ENCODE peak calls at places on chromosomes 16 and 17, in eight cellular contexts. K, D, W, O, U, B, N and V are unnamed samples.

GRCh38 chr17:79737922-79738578 is 7.3 kb downstream of the ENPP7 start:
- DNase-seq in K (no peak), W (no peak), N (no peak), U (no peak), O (no peak), B (no peak), D (no peak), V (no peak)

GRCh38 chr17:63279498-63280230 is 166.4 kb downstream of the CYB561 start:
- DNase-seq in U (peak), W (no peak), O (no peak), D (no peak), K (peak), N (no peak), B (no peak), V (no peak)

GRCh38 chr17:39002991-39003715 is 36.0 kb upstream of the FBXO47 start:
- DNase-seq in W (peak), D (no peak), O (no peak), B (peak), U (peak), K (peak), N (peak), V (peak)

GRCh38 chr16:11258553-11259287 is 2.7 kb upstream of the SOCS1 start:
- DNase-seq in U (peak), D (no peak), K (peak), W (no peak), B (no peak), O (peak), N (peak), V (peak)

GRCh38 chr16:53080345-53081031 is 25.7 kb downstream of the CHD9 start:
- DNase-seq in O (no peak), D (no peak), W (no peak), N (no peak), U (peak), B (no peak), K (peak), V (no peak)

GRCh38 chr17:36849871-36850348 is 87.4 kb upstream of the LHX1 start:
- DNase-seq in B (peak), N (no peak), K (peak), O (no peak), W (no peak), U (peak), D (no peak), V (peak)

GRCh38 chr17:76119409-76120371 is 16.1 kb upstream of the EXOC7 start:
- DNase-seq in N (peak), U (no peak), D (no peak), W (no peak), K (no peak), B (no peak), O (no peak), V (no peak)

GRCh38 chr17:13941781-13942180 is 127.5 kb upstream of the COX10 start:
- DNase-seq in O (no peak), D (no peak), K (no peak), U (no peak), N (no peak), B (no peak), W (no peak), V (no peak)

GRCh38 chr17:7281074-7281952 is at the start of gene SLC2A4:
- DNase-seq in W (peak), K (peak), N (peak), B (peak), U (peak), O (peak), D (peak), V (peak)

GRCh38 chr17:62809656-62810055 is 1.5 kb upstream of the MARCHF10 start:
- DNase-seq in N (no peak), U (no peak), D (no peak), K (peak), B (no peak), O (no peak), W (no peak), V (no peak)

GRCh38 chr16:49986351-49987124 is 38.5 kb upstream of the CNEP1R1 start:
- DNase-seq in N (no peak), B (no peak), U (peak), W (no peak), O (no peak), K (peak), D (no peak), V (peak)

GRCh38 chr17:70254735-70255460 is 85.6 kb downstream of the KCNJ2 start:
- DNase-seq in O (no peak), W (no peak), B (no peak), U (peak), N (no peak), D (no peak), K (peak), V (no peak)

GRCh38 chr17:71084219-71084618 is 914.9 kb downstream of the KCNJ2 start:
- DNase-seq in U (peak), B (peak), W (no peak), O (no peak), K (peak), D (peak), N (peak), V (no peak)

GRCh38 chr16:72987480-72987901 is 60.4 kb downstream of the ZFHX3 start:
- DNase-seq in B (no peak), N (no peak), D (no peak), U (no peak), W (no peak), O (no peak), K (no peak), V (no peak)

GRCh38 chr16:20388854-20389253 is 15.7 kb downstream of the PDILT start:
- DNase-seq in O (no peak), K (no peak), B (no peak), U (no peak), N (no peak), D (no peak), W (no peak), V (no peak)

GRCh38 chr16:23452572-23453337 is at the start of gene COG7:
- DNase-seq in B (peak), K (peak), O (peak), W (peak), D (peak), U (peak), N (peak), V (peak)

GRCh38 chr16:77618951-77619350 is 103.4 kb upstream of the NUDT7 start:
- DNase-seq in K (no peak), O (no peak), B (no peak), W (no peak), N (no peak), D (no peak), U (no peak), V (no peak)

GRCh38 chr17:70313031-70313430 is 143.7 kb downstream of the KCNJ2 start:
- DNase-seq in O (no peak), W (no peak), D (no peak), B (no peak), K (peak), U (peak), N (no peak), V (no peak)

GRCh38 chr17:82282239-82283207 is 9.0 kb upstream of the CSNK1D start:
- DNase-seq in W (peak), D (no peak), B (no peak), U (no peak), O (no peak), K (no peak), N (no peak), V (no peak)

GRCh38 chr17:30130121-30130520 is 13.5 kb downstream of the NSRP1 start:
- DNase-seq in W (no peak), D (no peak), N (no peak), K (no peak), O (no peak), B (no peak), U (no peak), V (no peak)

GRCh38 chr16:90057738-90058173 is 19.4 kb downstream of the PRDM7 start:
- DNase-seq in W (no peak), O (no peak), K (peak), N (no peak), U (peak), B (peak), D (no peak), V (no peak)

GRCh38 chr17:42402121-42402516 is 13.9 kb upstream of the STAT3 start:
- DNase-seq in W (no peak), B (no peak), K (no peak), D (no peak), O (no peak), U (no peak), N (no peak), V (peak)

GRCh38 chr16:50709061-50709695 is 15.8 kb downstream of the NOD2 start:
- DNase-seq in B (peak), K (no peak), N (no peak), O (no peak), D (no peak), W (no peak), U (no peak), V (no peak)

GRCh38 chr17:16662936-16663335 is 9.3 kb upstream of the ZNF624 start:
- DNase-seq in U (no peak), K (peak), B (no peak), D (no peak), O (no peak), W (no peak), N (no peak), V (no peak)

GRCh38 chr17:70636517-70637133 is 467.3 kb downstream of the KCNJ2 start:
- DNase-seq in K (peak), N (no peak), D (no peak), U (peak), W (no peak), B (peak), O (no peak), V (no peak)

GRCh38 chr17:79619636-79620206 is 8.9 kb upstream of the RBFOX3 start:
- DNase-seq in K (no peak), W (peak), U (no peak), O (no peak), N (peak), D (no peak), B (no peak), V (peak)

GRCh38 chr16:31082368-31083045 is 6.2 kb downstream of the PRSS53 start:
- DNase-seq in U (no peak), B (no peak), N (no peak), W (no peak), D (no peak), K (no peak), O (no peak), V (no peak)

GRCh38 chr16:56936950-56937349 is 5.0 kb downstream of the HERPUD1 start:
- DNase-seq in O (no peak), U (no peak), N (no peak), K (no peak), D (no peak), B (no peak), W (no peak), V (no peak)

GRCh38 chr17:41065829-41066624 is at the start of gene KRTAP2-4:
- DNase-seq in O (no peak), W (no peak), U (peak), K (peak), D (no peak), B (peak), N (no peak), V (no peak)

GRCh38 chr16:5176505-5176904 is 78.9 kb upstream of the EEF2KMT start:
- DNase-seq in W (no peak), K (no peak), N (no peak), B (peak), U (no peak), D (no peak), O (no peak), V (no peak)

GRCh38 chr17:19387921-19388521 is 1.0 kb upstream of the MFAP4 start:
- DNase-seq in K (peak), U (peak), O (no peak), B (no peak), D (no peak), W (no peak), N (no peak), V (no peak)

GRCh38 chr17:19386276-19386863 is 620 bp downstream of the MFAP4 start:
- DNase-seq in O (no peak), D (no peak), U (peak), B (peak), W (peak), K (peak), N (peak), V (peak)

GRCh38 chr17:19388791-19389190 is 1.8 kb upstream of the MFAP4 start:
- DNase-seq in K (no peak), W (no peak), U (no peak), N (no peak), O (no peak), D (no peak), B (no peak), V (peak)

GRCh38 chr17:19389386-19389785 is 2.4 kb upstream of the MFAP4 start:
- DNase-seq in O (no peak), W (no peak), N (no peak), D (no peak), U (no peak), B (no peak), K (peak), V (no peak)

DNA sequence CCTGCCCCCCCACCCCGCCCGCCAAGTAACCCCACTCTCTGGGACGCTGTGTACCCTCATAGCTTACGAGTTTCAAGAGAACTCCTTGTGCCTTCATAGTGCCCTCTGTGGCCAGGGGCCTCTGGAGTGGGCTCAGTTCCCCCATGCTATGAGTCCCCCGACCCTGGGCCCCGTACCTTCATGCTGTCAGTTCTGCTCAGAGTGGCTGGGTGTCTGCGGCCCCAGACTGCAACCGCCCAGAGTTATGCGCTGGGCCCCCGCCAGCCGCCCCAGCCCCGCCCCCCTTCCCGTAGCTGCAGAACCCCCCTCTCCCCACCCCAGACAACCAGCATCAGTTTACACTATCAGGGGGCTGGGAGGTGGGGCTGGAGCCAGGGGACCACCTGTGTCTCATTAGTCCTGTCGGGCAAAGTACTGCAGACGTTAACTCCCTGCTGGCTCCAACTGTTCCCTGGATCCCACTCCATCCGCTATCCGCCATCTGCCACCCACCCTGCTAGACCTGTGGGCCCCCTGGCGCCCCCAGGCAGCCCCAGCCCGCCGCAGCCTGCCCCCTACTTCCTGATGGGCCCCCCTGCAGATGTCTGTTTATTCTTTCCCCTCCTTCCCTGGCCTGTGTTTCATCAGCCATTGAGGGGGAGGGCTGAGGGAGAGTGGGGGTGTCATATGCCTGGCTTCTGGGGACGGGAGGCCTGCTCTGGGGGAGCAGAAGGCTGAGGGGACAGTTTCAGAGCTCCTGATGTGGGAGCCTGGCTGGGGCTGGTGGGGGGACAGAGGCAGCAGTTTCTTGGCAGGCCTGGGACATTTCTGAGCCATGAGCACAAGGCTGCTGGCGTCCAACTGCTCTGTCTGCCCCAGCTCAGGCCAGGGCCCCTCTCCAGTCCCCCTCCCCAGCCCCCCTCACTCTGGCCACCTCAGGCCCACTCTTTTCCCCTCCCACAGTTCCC is at the start of gene MFAP4:
- DNase-seq in O (peak), B (peak), D (no peak), N (no peak), K (peak), U (peak), W (no peak), V (peak)
- H3K4me3 ChIP-seq in O (no peak), B (peak), D (no peak), N (peak), K (peak), U (peak), W (peak), V (peak)

DNA sequence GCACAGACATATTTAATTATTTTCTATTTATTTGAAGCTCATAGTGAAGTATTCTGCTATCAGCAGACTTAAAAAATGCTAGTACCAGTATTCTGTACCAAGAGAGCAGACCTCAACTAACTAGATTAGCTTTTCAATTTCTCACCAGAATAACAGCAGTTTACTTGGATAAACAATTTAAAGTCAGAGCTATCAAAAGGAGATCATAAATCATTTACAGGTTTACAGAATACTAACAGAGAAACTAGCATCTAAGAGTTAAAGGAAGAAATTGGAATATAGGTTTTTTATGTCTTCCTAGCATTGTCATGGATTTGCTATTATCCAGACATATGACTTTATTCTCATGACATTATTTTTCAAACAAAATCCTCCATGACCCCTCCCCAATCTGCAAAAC is 3.4 kb downstream of the SPOP start:
- DNase-seq in U (no peak), K (no peak), N (no peak), O (no peak), D (no peak), W (no peak), B (no peak), V (no peak)
- H3K4me3 ChIP-seq in U (no peak), K (no peak), N (no peak), O (no peak), D (no peak), W (no peak), B (no peak), V (no peak)

DNA sequence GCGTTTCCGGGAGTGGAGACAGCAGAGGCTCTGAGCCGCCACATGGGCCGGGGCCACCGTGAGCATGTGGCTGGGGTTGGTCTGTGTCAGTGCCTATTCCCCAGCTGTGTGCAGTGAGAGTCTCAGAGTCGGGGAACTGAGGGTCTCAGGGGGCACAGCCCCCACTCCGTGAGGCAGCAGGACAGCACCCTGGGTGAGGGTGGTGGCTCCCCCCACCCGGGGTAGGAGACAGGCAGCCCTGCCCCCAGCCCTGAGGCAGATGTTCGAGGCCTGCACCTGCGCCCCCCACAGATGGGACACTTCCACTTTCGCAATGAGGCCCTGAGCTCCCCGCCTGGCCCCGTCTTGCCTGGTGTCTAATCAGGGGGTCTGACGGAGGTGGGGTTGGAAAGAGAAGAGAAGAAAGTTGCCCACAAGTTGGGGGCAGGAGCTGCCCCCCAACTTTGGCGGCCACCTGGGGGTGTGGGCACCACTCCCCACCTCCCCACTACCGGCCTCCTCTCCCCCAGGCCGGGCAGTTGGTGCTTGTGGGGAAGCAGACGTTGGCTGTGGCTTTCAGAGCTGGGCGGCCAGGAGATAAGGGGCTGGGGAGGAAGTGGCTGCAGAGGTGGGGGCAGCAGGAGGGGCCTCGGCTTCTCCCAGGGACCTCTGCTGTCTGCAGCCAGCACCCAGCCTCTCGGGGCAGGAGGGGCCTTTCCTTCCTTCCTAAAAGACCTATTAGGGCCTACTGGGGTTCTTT is 1.8 kb upstream of the CBFA2T3 start:
- DNase-seq in U (no peak), B (peak), O (no peak), K (no peak), D (no peak), W (no peak), N (no peak), V (no peak)
- H3K4me3 ChIP-seq in U (no peak), B (no peak), O (no peak), K (no peak), D (no peak), W (no peak), N (no peak), V (no peak)

DNA sequence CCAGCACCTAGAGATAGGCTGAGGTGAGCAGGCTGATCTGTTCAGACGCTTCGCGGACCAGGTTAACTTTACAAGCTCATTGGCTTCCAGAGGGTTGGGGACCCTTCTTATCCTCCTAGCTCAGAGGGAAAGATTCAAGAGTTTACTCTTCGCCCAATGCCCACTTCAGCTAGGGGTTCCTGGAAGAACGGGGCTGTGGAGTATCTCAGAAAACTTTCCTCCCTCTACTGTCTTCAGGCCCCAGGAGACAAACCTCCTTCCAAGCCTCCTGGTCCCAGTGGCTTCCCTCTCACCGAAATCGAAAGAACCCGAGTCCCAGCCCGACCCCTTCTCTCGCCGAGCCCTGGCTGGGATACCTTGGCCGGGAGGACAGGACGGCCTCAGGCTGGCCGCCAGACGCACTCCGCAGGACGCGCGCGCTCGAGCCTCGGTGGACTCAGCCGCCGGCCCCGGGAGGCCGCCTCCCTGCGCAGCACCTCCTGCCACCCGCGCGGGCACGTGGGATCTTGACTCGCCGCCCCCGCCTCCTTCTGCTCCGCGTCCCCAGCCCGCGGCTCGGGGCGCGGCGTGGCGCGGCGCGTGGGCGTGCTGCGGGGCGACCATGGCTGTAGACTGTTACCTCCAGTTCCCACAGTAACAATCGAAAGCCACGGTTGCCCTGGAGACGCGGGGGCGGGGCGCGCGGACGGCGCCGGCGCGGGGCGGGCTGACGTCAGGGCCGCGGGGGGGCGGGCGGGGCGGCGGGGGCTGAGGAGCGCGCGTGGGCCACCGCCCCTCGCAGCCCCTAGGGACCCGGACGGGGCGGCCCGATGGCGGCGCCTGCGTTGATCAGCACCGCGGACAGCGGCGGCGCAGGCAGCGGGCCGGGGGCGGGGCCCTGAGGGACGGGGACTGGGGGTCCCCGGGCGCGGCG is 5.3 kb upstream of the HIC1 start:
- DNase-seq in O (peak), W (peak), U (peak), N (peak), B (peak), D (no peak), K (peak), V (peak)
- H3K4me3 ChIP-seq in O (peak), W (peak), U (peak), N (peak), B (no peak), D (peak), K (peak), V (peak)